ENCODE peak calls at places on chromosomes 12 and 14, in ten cellular contexts. M is HCT116, B is A549, A is uterus, F is adrenal gland, I is IMR-90, R is gastrocnemius medialis, P is sigmoid colon, Y is ovary, V is stomach. N is an unnamed sample. For H3K4me1, the result is how much of the 10 kb centered on the place peaks cover.

GRCh38 chr12:113273053-113273725 is 51.9 kb downstream of the TPCN1 start:
- DNase-seq in F (no peak), P (no peak), V (no peak), R (no peak), A (no peak), B (no peak), Y (peak), M (no peak), I (peak), N (no peak)

GRCh38 chr14:104589338-104590195 is 10.0 kb downstream of the C14orf180 start:
- DNase-seq in I (no peak), P (no peak), A (no peak), Y (no peak), M (no peak), V (no peak), R (no peak), F (no peak), B (no peak), N (no peak)

GRCh38 chr12:41576925-41577324 is 388.8 kb downstream of the PDZRN4 start:
- DNase-seq in P (no peak), Y (no peak), R (no peak), B (no peak), V (no peak), A (no peak), I (no peak), F (no peak), M (no peak), N (no peak)

GRCh38 chr12:19539836-19540235 is 100.5 kb downstream of the AEBP2 start:
- DNase-seq in A (no peak), M (no peak), F (no peak), B (no peak), Y (no peak), I (no peak), P (no peak), V (no peak), R (no peak), N (no peak)

GRCh38 chr14:35046048-35046750 is at the start of gene FAM177A1:
- DNase-seq in I (peak), R (peak), A (peak), B (peak), V (peak), Y (peak), M (peak), F (peak), P (peak), N (peak)

GRCh38 chr14:66082009-66082408 is 404.2 kb upstream of the CCDC196 start:
- DNase-seq in M (no peak), Y (no peak), B (no peak), R (no peak), F (no peak), I (no peak), V (no peak), A (no peak), P (no peak), N (no peak)

GRCh38 chr12:127723236-127723635 is 543.7 kb upstream of the TMEM132C start:
- DNase-seq in B (no peak), P (no peak), F (no peak), I (no peak), R (no peak), Y (no peak), M (no peak), A (no peak), V (no peak), N (no peak)

GRCh38 chr14:63853831-63854293 is 1.1 kb downstream of the SYNE2 start:
- DNase-seq in R (peak), M (no peak), Y (peak), A (peak), P (peak), I (peak), V (peak), B (peak), F (peak), N (peak)

GRCh38 chr14:105646175-105646574 is 119.8 kb downstream of the TMEM121 start:
- DNase-seq in B (no peak), R (no peak), A (no peak), M (no peak), P (no peak), I (no peak), F (no peak), Y (no peak), V (no peak), N (no peak)

GRCh38 chr12:132139912-132140311 is 4.2 kb downstream of the DDX51 start:
- DNase-seq in A (no peak), B (no peak), I (no peak), M (no peak), P (no peak), Y (no peak), F (no peak), R (no peak), V (no peak), N (no peak)

GRCh38 chr14:55927059-55927458 is 191.2 kb upstream of the PELI2 start:
- DNase-seq in R (no peak), I (no peak), A (no peak), P (no peak), F (no peak), V (no peak), M (no peak), Y (no peak), B (no peak), N (no peak)

GRCh38 chr12:6786416-6787094 is 2.8 kb upstream of the CD4 start:
- DNase-seq in I (no peak), P (no peak), V (no peak), M (no peak), B (no peak), F (no peak), A (no peak), Y (no peak), R (no peak), N (no peak)

GRCh38 chr12:125287155-125287847 is 222.1 kb downstream of the AACS start:
- DNase-seq in I (no peak), V (no peak), F (no peak), A (no peak), B (no peak), P (no peak), R (no peak), M (no peak), Y (no peak), N (no peak)

GRCh38 chr14:92310776-92311375 is 12.1 kb upstream of the SLC24A4 start:
- DNase-seq in Y (no peak), B (no peak), F (no peak), I (peak), R (no peak), V (no peak), M (no peak), A (no peak), P (no peak), N (no peak)

GRCh38 chr14:65206448-65207096 is 104.3 kb upstream of the MAX start:
- DNase-seq in V (no peak), F (no peak), I (peak), Y (no peak), P (no peak), R (no peak), A (no peak), B (no peak), M (no peak), N (no peak)

GRCh38 chr12:132075714-132076553 is 68.2 kb downstream of the DDX51 start:
- DNase-seq in I (no peak), B (no peak), Y (no peak), P (no peak), F (no peak), A (no peak), V (no peak), R (no peak), M (no peak), N (no peak)

GRCh38 chr14:100703574-100704220 is 23.0 kb upstream of the DLK1 start:
- DNase-seq in Y (no peak), V (no peak), A (no peak), B (no peak), F (no peak), R (no peak), M (no peak), P (no peak), I (no peak), N (no peak)

GRCh38 chr14:36315159-36315853 is 5.1 kb downstream of the MBIP start:
- DNase-seq in V (no peak), Y (no peak), I (no peak), F (no peak), M (no peak), P (no peak), R (no peak), B (no peak), A (no peak), N (no peak)

GRCh38 chr14:63454863-63455622 is 88.1 kb downstream of the PPP2R5E start:
- DNase-seq in A (no peak), I (peak), R (peak), B (no peak), V (peak), M (no peak), Y (no peak), P (no peak), F (no peak), N (peak)

GRCh38 chr12:66714709-66715108 is 35.8 kb upstream of the GRIP1 start:
- DNase-seq in P (no peak), Y (no peak), B (no peak), I (no peak), R (no peak), F (no peak), A (no peak), M (no peak), V (no peak), N (no peak)

GRCh38 chr14:93019970-93020369 is 95.8 kb downstream of the ITPK1 start:
- DNase-seq in F (no peak), P (peak), Y (no peak), R (no peak), A (no peak), M (no peak), I (no peak), V (no peak), B (no peak), N (peak)

GRCh38 chr14:81208489-81208888 is 12.3 kb downstream of the GTF2A1 start:
- DNase-seq in R (peak), I (no peak), F (peak), M (no peak), P (no peak), A (no peak), Y (no peak), V (no peak), B (no peak), N (peak)

GRCh38 chr14:104690861-104691455 is 1.5 kb downstream of the INF2 start:
- DNase-seq in F (no peak), P (no peak), I (no peak), V (no peak), A (no peak), M (no peak), B (no peak), R (no peak), Y (peak), N (no peak)

GRCh38 chr14:94394594-94395305 is 6.3 kb upstream of the SERPINA1 start:
- DNase-seq in M (no peak), V (no peak), B (no peak), F (peak), P (peak), R (peak), I (peak), Y (no peak), A (no peak), N (peak)

DNA sequence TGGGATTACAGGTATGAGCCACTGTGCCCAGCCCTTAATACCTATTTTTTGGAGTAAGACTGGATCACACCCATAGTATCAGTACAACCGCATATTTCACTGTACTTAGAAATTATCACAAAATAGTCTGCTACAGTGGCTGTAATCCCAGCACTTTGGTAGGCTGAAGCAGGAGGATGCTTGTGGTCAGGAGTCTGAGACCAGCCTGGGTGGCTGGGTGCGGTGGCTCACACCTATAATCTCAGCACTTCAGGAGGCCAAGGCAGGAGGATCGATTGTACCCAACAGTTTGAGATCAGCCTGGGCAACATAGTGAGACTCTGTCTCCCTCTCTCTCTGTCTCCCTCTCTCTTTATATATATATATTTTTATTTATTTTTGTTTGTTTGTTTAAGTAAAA is 5.9 kb downstream of the SPTLC2 start:
- DNase-seq in A (no peak), R (no peak), P (no peak), V (no peak), B (no peak), M (no peak), I (no peak), Y (no peak), F (no peak), N (no peak)
- H3K27ac ChIP-seq in A (no peak), R (no peak), P (no peak), V (no peak), B (no peak), M (no peak), I (no peak), Y (no peak), F (no peak), N (no peak)

GRCh38 chr12:96241484-96242256 is 47.5 kb downstream of the ELK3 start:
- DNase-seq in R (no peak), Y (no peak), B (no peak), A (peak), V (no peak), M (no peak), P (peak), F (no peak), I (peak), N (no peak)

GRCh38 chr12:96242597-96242996 is 48.4 kb downstream of the ELK3 start:
- DNase-seq in B (no peak), A (no peak), Y (no peak), P (peak), F (peak), R (no peak), M (no peak), V (no peak), I (no peak), N (no peak)

GRCh38 chr12:96240251-96240650 is 46.1 kb downstream of the ELK3 start:
- DNase-seq in R (no peak), A (no peak), V (no peak), F (no peak), P (peak), Y (no peak), I (no peak), M (no peak), B (no peak), N (no peak)

GRCh38 chr12:96239711-96240234 is 45.6 kb downstream of the ELK3 start:
- DNase-seq in V (no peak), P (peak), M (no peak), A (peak), Y (no peak), F (no peak), R (no peak), B (no peak), I (no peak), N (no peak)

DNA sequence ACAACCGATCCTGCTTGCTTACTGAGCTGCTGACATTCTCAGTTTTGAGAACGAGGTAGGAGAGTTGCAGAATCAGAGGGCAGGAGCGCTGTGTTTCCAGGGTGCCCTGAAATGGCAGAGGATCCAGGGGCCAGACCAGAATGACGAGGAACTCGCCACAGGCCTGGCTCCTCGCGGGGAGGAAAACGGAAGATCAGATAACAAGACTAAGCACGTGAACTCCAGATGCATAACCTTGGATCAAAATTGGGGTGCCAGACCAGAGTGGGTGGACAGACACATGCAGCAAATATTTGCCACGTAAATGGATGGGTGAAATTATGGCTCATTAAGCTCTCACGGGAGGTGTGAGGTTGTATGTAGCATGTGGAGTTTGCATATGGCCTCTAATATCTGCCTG is 46.5 kb downstream of the ELK3 start:
- DNase-seq in I (no peak), F (no peak), V (no peak), B (no peak), R (no peak), P (peak), A (no peak), M (no peak), Y (no peak), N (no peak)
- H3K4me1 ChIP-seq in I (under half), F (under half), V (half or more), B (under half), R (under half), P (half or more), A (under half), M (under half), Y (under half), N (under half)

DNA sequence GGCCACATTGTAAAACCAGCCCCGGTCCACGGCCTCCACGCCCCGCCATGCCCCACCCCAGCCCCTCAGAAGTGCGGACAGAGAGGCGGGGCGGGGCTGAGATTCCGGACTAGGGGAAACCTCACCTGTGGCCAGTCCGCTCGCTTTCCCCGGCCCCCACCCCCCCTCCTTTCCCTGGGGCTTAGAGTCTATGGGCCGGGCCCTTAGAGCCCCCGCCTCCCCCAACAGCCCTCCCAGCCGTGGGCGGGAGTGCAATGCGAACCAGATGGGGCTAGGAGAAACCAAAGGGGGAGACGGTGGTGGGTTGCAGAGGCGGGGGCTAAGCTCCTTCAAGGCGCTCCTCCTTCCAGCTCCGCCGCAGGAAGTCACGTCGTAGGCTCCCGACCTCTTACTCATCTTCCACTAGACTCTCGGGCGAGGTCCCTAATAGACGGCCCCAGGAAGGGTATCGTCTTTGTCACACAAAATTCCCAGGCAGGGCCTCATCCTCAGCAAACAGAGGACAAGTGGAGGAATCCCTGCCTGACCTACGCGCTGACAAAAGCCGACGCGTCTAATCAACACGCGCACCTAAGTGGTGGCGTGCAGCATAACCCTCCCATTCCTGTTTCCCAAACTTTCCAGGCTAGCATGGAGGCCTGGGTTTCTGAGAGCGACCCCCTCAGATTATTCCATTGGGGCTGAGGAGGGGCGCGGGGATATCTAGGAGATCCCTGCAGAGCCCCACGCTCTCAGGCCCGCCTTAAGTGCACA is 1.0 kb upstream of the NAB2 start:
- DNase-seq in B (peak), F (peak), Y (peak), P (peak), R (peak), A (peak), I (peak), M (peak), V (peak), N (peak)
- TF ChIP-seq POLR2A in B (peak), F (no peak), Y (peak), P (peak), R (no peak), A (peak), I (peak), M (peak), V (no peak), N (peak)

DNA sequence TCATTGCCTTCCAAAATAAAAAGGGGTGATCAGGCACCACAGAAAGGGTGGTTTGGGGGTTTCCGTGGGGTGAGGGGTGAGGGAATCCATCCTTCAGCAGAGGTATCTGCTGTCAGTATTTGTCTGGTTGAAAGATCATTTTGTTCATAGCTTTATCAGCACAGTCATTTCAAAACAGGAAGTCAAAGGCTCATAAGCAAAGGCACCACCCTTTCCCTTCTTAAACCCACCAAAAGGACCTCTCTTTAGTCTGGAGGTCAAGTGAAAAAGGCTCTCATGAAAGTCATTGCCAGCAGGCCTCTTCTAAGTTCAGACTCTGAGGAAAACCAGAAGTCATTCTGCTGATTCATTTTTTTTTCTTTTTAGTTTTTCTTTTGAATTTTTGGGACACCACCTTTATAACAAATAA is 6.2 kb downstream of the CHST11 start:
- DNase-seq in V (no peak), M (no peak), A (no peak), I (no peak), P (no peak), R (no peak), F (no peak), B (no peak), Y (no peak), N (no peak)
- H3K27ac ChIP-seq in V (no peak), M (no peak), A (peak), I (no peak), P (no peak), R (no peak), F (peak), B (peak), Y (no peak), N (no peak)

GRCh38 chr12:48281811-48282210 is 68.9 kb downstream of the ZNF641 start:
- DNase-seq in V (no peak), R (no peak), Y (no peak), M (no peak), F (no peak), B (no peak), P (no peak), I (no peak), A (no peak), N (no peak)
- H3K4me1 ChIP-seq in V (under half), R (under half), Y (under half), M (under half), F (under half), B (under half), P (under half), I (under half), A (under half), N (under half)

GRCh38 chr14:60210703-60211102 is 38.3 kb upstream of the PPM1A start:
- DNase-seq in A (no peak), I (no peak), M (no peak), P (no peak), Y (no peak), V (no peak), B (no peak), F (no peak), R (no peak), N (no peak)

GRCh38 chr14:60214415-60215126 is 34.5 kb upstream of the PPM1A start:
- DNase-seq in I (no peak), R (no peak), F (no peak), M (no peak), P (no peak), A (no peak), Y (no peak), V (no peak), B (no peak), N (no peak)

GRCh38 chr14:60214003-60214402 is 35.0 kb upstream of the PPM1A start:
- DNase-seq in P (no peak), M (no peak), F (no peak), Y (no peak), A (no peak), V (no peak), R (no peak), I (no peak), B (no peak), N (no peak)

GRCh38 chr14:60215127-60215444 is 33.9 kb upstream of the PPM1A start:
- DNase-seq in M (no peak), F (no peak), V (no peak), Y (no peak), R (peak), P (no peak), I (no peak), B (no peak), A (no peak), N (no peak)

DNA sequence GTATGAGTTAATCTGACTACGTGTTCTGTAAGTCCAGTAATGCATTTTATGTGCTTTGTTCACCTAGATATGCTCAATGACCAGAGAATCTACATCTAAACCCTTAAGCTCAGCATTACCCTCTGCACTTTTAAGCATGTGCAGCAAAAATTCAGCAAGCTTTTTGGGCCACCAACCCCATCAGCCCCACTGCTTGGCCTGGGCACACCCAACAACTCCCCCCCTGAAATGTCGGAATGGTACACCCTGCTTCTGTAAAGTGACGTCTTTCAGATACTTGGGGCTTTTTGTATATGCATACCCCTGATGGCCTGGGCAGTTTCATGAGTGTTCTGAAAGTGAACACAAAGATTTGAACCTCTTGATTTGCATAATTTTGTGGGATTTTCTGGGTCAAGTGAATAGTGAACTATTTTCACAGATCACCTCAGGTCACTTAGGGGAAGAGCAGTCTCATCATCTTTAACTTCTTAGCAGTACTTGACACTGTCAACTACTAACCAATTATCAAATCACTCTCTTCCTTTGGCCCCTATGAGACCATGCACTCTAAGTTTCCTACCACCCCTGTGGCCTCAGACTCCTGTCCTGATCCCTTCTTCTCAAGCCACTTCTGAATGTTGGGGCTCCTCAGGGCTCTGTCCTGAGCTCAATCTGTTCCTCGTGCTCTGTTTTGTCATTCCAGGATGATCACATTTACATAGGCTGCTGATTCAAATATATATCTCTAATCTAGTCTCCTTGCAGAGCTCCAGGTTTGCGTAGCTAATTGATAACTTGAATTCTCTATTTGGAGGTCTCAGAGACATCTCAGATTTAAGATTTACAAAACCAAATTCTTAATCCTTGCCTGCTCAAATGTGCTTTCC is 36.3 kb upstream of the PPM1A start:
- DNase-seq in R (no peak), B (no peak), P (no peak), Y (no peak), V (no peak), M (no peak), F (no peak), I (no peak), A (no peak), N (no peak)
- TF ChIP-seq POLR2A in R (no peak), B (no peak), P (no peak), Y (no peak), V (no peak), M (no peak), F (no peak), I (no peak), A (no peak), N (no peak)